ENCODE peak calls at places on chromosomes 6 and 20, in five cellular contexts. H is cardiac muscle cell, N is heart right ventricle, T is AG04450, A is left ventricle myocardium inferior. V is an unnamed sample.

GRCh38 chr6:75126518-75126917 is 79.3 kb downstream of the COL12A1 start:
- DNase-seq in N (no peak), T (no peak), H (no peak), A (no peak), V (no peak)

GRCh38 chr20:63889241-63890200 is 5.4 kb upstream of the DNAJC5 start:
- DNase-seq in T (no peak), N (no peak), H (no peak), A (no peak), V (no peak)

GRCh38 chr6:31113861-31114539 is 600 bp upstream of the PSORS1C1 start:
- DNase-seq in T (no peak), A (no peak), H (peak; percentile 36), N (no peak), V (no peak)

GRCh38 chr20:50267041-50267865 is 76.6 kb downstream of the CEBPB start:
- DNase-seq in A (peak; percentile 62), H (peak; percentile 80), T (no peak), N (peak; percentile 45), V (no peak)

GRCh38 chr6:24428615-24429014 is 25.9 kb downstream of the MRS2 start:
- DNase-seq in T (peak; percentile 7), H (no peak), A (no peak), N (no peak), V (no peak)

GRCh38 chr20:17438436-17439039 is 92.6 kb downstream of the BFSP1 start:
- DNase-seq in N (no peak), A (no peak), T (no peak), H (no peak), V (no peak)

GRCh38 chr20:51426879-51427624 is 115.5 kb downstream of the NFATC2 start:
- DNase-seq in A (no peak), N (no peak), T (no peak), H (no peak), V (no peak)

GRCh38 chr6:154156135-154156948 is 117.3 kb downstream of the OPRM1 start:
- DNase-seq in A (no peak), H (peak; percentile 57), T (no peak), N (no peak), V (peak; percentile 20)

GRCh38 chr6:163159110-163159509 is 255.4 kb upstream of the QKI start:
- DNase-seq in N (no peak), H (no peak), A (no peak), T (no peak), V (no peak)

GRCh38 chr6:68640506-68640875 is 5.4 kb downstream of the ADGRB3 start:
- DNase-seq in N (no peak), T (no peak), A (no peak), H (no peak), V (no peak)
- H3K4me3 ChIP-seq in N (no peak overlapping the region), T (no peak overlapping the region), A (peak overlapping the region; percentile 56), H (peak overlapping the region; percentile 15), V (peak overlapping the region; percentile 13)

GRCh38 chr6:151647871-151648639 is 154.2 kb downstream of the CCDC170 start:
- DNase-seq in N (no peak), H (peak; percentile 6), T (no peak), A (no peak), V (no peak)
- TF ChIP-seq CTCF in N (no peak), H (peak; percentile 16), T (peak; percentile 10), A (no peak), V (peak; percentile 39)

GRCh38 chr6:106727480-106728153 is 98.2 kb downstream of the QRSL1 start:
- DNase-seq in A (no peak), N (no peak), T (no peak), H (no peak), V (peak; percentile 8)
- H3K4me3 ChIP-seq in A (no peak overlapping the region), N (no peak overlapping the region), T (no peak overlapping the region), H (no peak overlapping the region), V (no peak overlapping the region)

DNA sequence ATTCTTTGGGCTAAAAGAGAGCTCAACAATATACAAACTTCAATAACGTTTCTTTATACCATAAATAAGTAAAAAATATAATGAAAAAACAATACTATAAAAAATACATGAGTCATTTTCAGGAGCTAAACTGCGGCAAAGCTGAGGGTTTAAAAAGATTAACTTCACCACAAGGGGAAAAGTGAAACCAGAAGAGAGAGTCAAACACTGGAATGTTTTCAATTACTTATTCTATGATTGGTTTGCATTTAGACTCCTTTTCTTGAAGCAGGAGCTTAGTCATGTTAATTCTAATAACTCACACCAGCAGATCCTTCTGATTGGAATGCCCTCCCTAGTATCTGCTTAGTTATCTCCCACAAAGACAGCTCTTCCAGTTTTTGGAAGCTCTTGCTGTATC is 627.3 kb downstream of the UTRN start:
- DNase-seq in A (no peak), N (no peak), T (peak; percentile 57), H (peak; percentile 51), V (peak; percentile 75)
- TF ChIP-seq CTCF in A (no peak), N (no peak), T (peak; percentile 35), H (no peak), V (peak; percentile 18)

GRCh38 chr6:3745566-3746118 is 5.9 kb downstream of the PXDC1 start:
- DNase-seq in N (no peak), T (no peak), H (no peak), A (no peak), V (no peak)
- H3K4me3 ChIP-seq in N (no peak overlapping the region), T (no peak overlapping the region), H (no peak overlapping the region), A (peak overlapping the region; percentile 9), V (no peak overlapping the region)

GRCh38 chr20:237479-237878 is 10.4 kb downstream of the DEFB129 start:
- DNase-seq in H (peak; percentile 10), N (no peak), T (no peak), A (no peak), V (no peak)

GRCh38 chr20:237918-238317 is 10.9 kb downstream of the DEFB129 start:
- DNase-seq in T (no peak), A (no peak), N (no peak), H (peak; percentile 5), V (no peak)

GRCh38 chr20:235891-236290 is 8.8 kb downstream of the DEFB129 start:
- DNase-seq in T (no peak), H (peak; percentile 19), A (no peak), N (no peak), V (no peak)
- TF ChIP-seq CTCF in T (no peak), H (peak; percentile 23), A (peak; percentile 48), N (peak; percentile 57), V (peak; percentile 54)

V was measured in retinal pigment epithelial cell.